ENCODE peak calls at places on chromosomes 7 and 10, in ten cellular contexts. C is hepatocyte, X is heart left ventricle, P is ovary, M is lower lobe of right lung, G is tibial nerve, T is A673, J is MM.1S, I is psoas muscle, L is pancreas. F is an unnamed sample. For H3K27me3, the result is how much of the 10 kb centered on the place peaks cover.

GRCh38 chr7:88218836-88219605 is 817 bp downstream of the SRI start:
- DNase-seq in C (peak), X (peak), P (peak), M (peak), G (peak), T (peak), J (peak), I (peak), L (peak), F (peak)

GRCh38 chr10:124296121-124296812 is 122.5 kb downstream of the OAT start:
- DNase-seq in C (peak), X (no peak), P (no peak), M (no peak), G (no peak), T (no peak), J (no peak), I (no peak), L (no peak), F (no peak)

GRCh38 chr10:116195039-116195438 is 78.0 kb downstream of the GFRA1 start:
- DNase-seq in C (no peak), X (no peak), P (no peak), M (no peak), G (no peak), T (no peak), J (no peak), I (no peak), L (no peak), F (no peak)

GRCh38 chr7:114952296-114952695 is 30.4 kb downstream of the MDFIC start:
- DNase-seq in C (no peak), X (no peak), P (no peak), M (no peak), G (no peak), T (no peak), J (no peak), I (no peak), L (no peak), F (no peak)

GRCh38 chr7:155685070-155685790 is 40.8 kb downstream of the RBM33 start:
- DNase-seq in C (no peak), X (no peak), P (no peak), M (no peak), G (no peak), T (no peak), J (no peak), I (no peak), L (no peak), F (no peak)

GRCh38 chr7:2646680-2647571 is 15.1 kb downstream of the TTYH3 start:
- DNase-seq in C (no peak), X (no peak), P (no peak), M (no peak), G (no peak), T (no peak), J (no peak), I (no peak), L (no peak), F (no peak)

GRCh38 chr10:126843299-126843934 is 61.8 kb upstream of the DOCK1 start:
- DNase-seq in C (peak), X (no peak), P (no peak), M (no peak), G (no peak), T (no peak), J (no peak), I (no peak), L (no peak), F (no peak)

GRCh38 chr10:28631896-28632596 is 45.3 kb upstream of the BAMBI start:
- DNase-seq in C (no peak), X (no peak), P (no peak), M (no peak), G (no peak), T (no peak), J (no peak), I (no peak), L (no peak), F (no peak)

GRCh38 chr7:138064856-138065357 is 11.4 kb upstream of the AKR1D1 start:
- DNase-seq in C (peak), X (no peak), P (no peak), M (no peak), G (no peak), T (no peak), J (no peak), I (no peak), L (no peak), F (no peak)

GRCh38 chr7:17580141-17580540 is 281.7 kb downstream of the AHR start:
- DNase-seq in C (no peak), X (no peak), P (no peak), M (no peak), G (no peak), T (peak), J (no peak), I (no peak), L (no peak), F (no peak)

GRCh38 chr7:47536705-47537611 is 45.0 kb downstream of the TNS3 start:
- DNase-seq in C (peak), X (peak), P (peak), M (peak), G (peak), T (no peak), J (no peak), I (peak), L (peak), F (no peak)

GRCh38 chr10:3837909-3838722 is 53.1 kb upstream of the KLF6 start:
- DNase-seq in C (no peak), X (no peak), P (no peak), M (no peak), G (no peak), T (no peak), J (no peak), I (no peak), L (no peak), F (no peak)

GRCh38 chr10:26407406-26407969 is 30.7 kb upstream of the APBB1IP start:
- DNase-seq in C (peak), X (no peak), P (no peak), M (no peak), G (no peak), T (no peak), J (no peak), I (no peak), L (no peak), F (no peak)

GRCh38 chr7:131381069-131381838 is 53.6 kb downstream of the MKLN1 start:
- DNase-seq in C (no peak), X (no peak), P (no peak), M (no peak), G (no peak), T (no peak), J (no peak), I (no peak), L (no peak), F (no peak)

GRCh38 chr10:18594574-18595156 is 56.7 kb downstream of the NSUN6 start:
- DNase-seq in C (no peak), X (no peak), P (no peak), M (no peak), G (no peak), T (peak), J (no peak), I (no peak), L (no peak), F (no peak)

GRCh38 chr7:140773104-140773503 is 76.6 kb downstream of the NDUFB2 start:
- DNase-seq in C (no peak), X (no peak), P (no peak), M (no peak), G (no peak), T (no peak), J (no peak), I (no peak), L (no peak), F (no peak)

GRCh38 chr7:84924341-84924740 is 262.5 kb downstream of the SEMA3D start:
- DNase-seq in C (no peak), X (no peak), P (no peak), M (no peak), G (no peak), T (no peak), J (no peak), I (no peak), L (no peak), F (no peak)

GRCh38 chr10:132865236-132865635 is 77.1 kb downstream of the CFAP46 start:
- DNase-seq in C (no peak), X (no peak), P (peak), M (peak), G (peak), T (no peak), J (no peak), I (peak), L (no peak), F (no peak)

GRCh38 chr10:18134921-18135320 is 5.3 kb upstream of the CACNB2 start:
- DNase-seq in C (no peak), X (no peak), P (no peak), M (no peak), G (no peak), T (no peak), J (no peak), I (no peak), L (no peak), F (no peak)

GRCh38 chr7:155381852-155382801 is 75.8 kb upstream of the EN2 start:
- DNase-seq in C (no peak), X (no peak), P (no peak), M (no peak), G (no peak), T (no peak), J (no peak), I (peak), L (no peak), F (no peak)

GRCh38 chr7:28458732-28459131 is 46.4 kb downstream of the CREB5 start:
- DNase-seq in C (no peak), X (no peak), P (no peak), M (no peak), G (no peak), T (peak), J (no peak), I (peak), L (no peak), F (no peak)

GRCh38 chr7:117882594-117882993 is 9.4 kb upstream of the CTTNBP2 start:
- DNase-seq in C (no peak), X (no peak), P (no peak), M (no peak), G (no peak), T (no peak), J (no peak), I (no peak), L (no peak), F (no peak)
- H3K27ac ChIP-seq in C (no peak), X (no peak), P (no peak), M (no peak), G (no peak), T (no peak), J (no peak), I (no peak), L (no peak), F (no peak)

GRCh38 chr10:102540023-102540422 is 36.3 kb downstream of the SUFU start:
- DNase-seq in C (peak), X (no peak), P (no peak), M (no peak), G (no peak), T (peak), J (no peak), I (no peak), L (no peak), F (no peak)
- TF ChIP-seq CTCF in C (peak), X (peak), P (no peak), M (peak), G (peak), T (peak), J (peak), I (peak), L (peak), F (no peak)

GRCh38 chr10:93071674-93072224 is 1.9 kb upstream of the CYP26A1 start:
- DNase-seq in C (peak), X (no peak), P (no peak), M (peak), G (no peak), T (no peak), J (peak), I (peak), L (peak), F (no peak)
- H3K27me3 ChIP-seq in C (half or more), X (under half), P (under half), M (half or more), G (under half), T (half or more), J (under half), I (under half), L (under half), F (half or more)

DNA sequence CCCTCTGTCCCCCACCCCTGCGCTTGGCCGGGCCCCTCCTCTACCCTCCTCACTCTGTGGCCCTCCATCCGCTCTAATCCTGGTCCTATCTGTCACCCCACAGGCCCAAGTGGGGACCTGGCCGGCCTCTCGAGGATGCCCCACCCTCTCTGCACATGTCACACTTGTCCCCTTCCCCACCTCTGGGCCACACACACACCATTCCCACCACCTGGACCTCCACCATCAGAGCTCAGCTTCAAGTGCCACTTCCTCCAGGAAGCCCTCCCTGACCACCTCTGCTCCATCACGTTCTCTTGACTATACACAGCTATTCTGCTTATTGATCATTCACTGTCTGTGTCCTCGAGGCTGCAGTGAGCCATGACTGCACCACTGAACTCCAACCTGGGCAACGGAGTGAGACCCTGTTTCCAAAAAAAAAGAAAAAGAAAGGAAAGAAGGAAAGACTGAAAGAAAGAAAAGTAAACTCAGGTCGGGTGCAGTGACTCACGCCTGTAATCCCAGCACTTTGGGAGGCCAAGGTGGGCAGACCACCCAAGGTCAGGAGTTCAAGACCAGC is 42.3 kb downstream of the TNRC18 start:
- DNase-seq in C (no peak), X (no peak), P (no peak), M (no peak), G (no peak), T (no peak), J (no peak), I (no peak), L (no peak), F (no peak)
- H3K27ac ChIP-seq in C (no peak), X (no peak), P (peak), M (no peak), G (no peak), T (peak), J (no peak), I (no peak), L (no peak), F (no peak)

GRCh38 chr10:21742740-21743412 is 208.8 kb downstream of the MLLT10 start:
- DNase-seq in C (no peak), X (no peak), P (no peak), M (no peak), G (no peak), T (no peak), J (no peak), I (no peak), L (no peak), F (no peak)

GRCh38 chr10:21732067-21732772 is 198.2 kb downstream of the MLLT10 start:
- DNase-seq in C (peak), X (peak), P (peak), M (no peak), G (no peak), T (peak), J (peak), I (peak), L (peak), F (no peak)

GRCh38 chr10:21740989-21741388 is 207.0 kb downstream of the MLLT10 start:
- DNase-seq in C (no peak), X (no peak), P (no peak), M (no peak), G (no peak), T (no peak), J (peak), I (no peak), L (no peak), F (no peak)

GRCh38 chr10:21733710-21734109 is 199.7 kb downstream of the MLLT10 start:
- DNase-seq in C (no peak), X (no peak), P (no peak), M (no peak), G (no peak), T (peak), J (no peak), I (no peak), L (no peak), F (no peak)

DNA sequence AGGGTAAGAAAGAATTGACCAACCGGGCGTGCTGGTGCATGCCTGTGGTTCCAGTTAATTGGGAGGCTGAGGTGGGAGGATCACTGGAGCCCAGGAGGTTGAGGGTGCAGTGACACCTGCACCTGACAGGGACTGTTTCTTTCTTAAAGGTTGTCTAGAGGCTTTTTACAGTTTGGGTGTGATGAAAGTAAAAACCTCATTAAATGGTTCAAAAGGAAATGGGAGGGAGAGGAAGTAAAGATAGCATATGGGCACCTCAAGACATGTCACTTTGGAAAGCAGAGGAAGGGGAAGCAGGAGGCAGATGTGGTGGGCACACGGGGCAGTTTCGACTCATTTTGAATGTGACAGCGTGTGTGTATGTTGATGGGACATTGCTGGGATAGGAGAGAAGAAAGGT is 203.0 kb downstream of the MLLT10 start:
- DNase-seq in C (no peak), X (no peak), P (no peak), M (no peak), G (no peak), T (no peak), J (no peak), I (no peak), L (no peak), F (no peak)
- TF ChIP-seq CTCF in C (no peak), X (no peak), P (no peak), M (no peak), G (no peak), T (no peak), J (no peak), I (no peak), L (no peak), F (no peak)

DNA sequence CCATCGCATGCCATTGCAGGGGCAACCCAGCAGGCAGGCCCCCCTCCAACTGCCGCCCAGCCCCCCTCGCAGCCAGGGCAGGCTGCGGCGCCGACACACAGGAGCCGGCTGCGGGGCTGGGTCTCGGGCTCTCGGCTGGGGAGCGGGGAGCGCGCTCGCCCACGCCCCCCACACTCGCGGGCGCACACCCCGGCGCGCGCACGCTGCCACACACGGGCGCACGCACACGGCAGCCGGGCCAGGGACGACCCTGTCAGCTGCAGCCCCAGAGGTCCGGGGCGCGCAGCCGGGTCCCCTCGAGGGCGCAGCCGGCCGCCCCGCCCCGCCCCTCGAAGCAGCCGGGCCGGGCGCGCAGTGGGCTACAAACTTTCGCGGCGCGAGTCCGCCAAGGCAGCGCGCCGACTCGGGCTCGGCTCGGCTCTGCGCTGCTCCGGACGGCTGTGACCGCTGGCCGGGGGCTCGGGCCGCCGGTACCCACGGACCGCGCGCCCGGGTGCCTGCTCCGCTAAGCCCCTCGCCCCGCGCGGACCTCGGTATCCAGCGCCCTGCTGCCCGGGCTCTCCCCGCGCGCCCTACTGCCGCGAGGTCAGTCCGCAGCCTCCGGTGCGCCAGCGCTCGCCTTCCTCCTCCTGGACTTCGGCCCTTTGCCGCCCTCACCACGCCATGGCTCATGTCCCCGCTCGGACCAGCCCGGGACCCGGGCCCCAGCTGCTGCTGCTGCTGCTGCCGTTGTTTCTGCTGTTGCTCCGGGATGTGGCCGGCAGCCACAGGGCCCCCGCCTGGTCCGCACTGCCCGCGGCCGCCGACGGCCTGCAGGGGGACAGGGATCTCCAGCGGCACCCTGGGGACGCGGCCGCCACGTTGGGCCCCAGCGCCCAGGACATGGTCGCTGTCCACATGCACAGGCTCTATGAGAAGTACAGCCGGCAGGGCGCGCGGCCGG is at the start of gene GDF10:
- DNase-seq in C (peak), X (no peak), P (no peak), M (no peak), G (no peak), T (no peak), J (no peak), I (no peak), L (no peak), F (no peak)
- H3K27me3 ChIP-seq in C (half or more), X (under half), P (under half), M (under half), G (under half), T (half or more), J (under half), I (under half), L (under half), F (under half)

DNA sequence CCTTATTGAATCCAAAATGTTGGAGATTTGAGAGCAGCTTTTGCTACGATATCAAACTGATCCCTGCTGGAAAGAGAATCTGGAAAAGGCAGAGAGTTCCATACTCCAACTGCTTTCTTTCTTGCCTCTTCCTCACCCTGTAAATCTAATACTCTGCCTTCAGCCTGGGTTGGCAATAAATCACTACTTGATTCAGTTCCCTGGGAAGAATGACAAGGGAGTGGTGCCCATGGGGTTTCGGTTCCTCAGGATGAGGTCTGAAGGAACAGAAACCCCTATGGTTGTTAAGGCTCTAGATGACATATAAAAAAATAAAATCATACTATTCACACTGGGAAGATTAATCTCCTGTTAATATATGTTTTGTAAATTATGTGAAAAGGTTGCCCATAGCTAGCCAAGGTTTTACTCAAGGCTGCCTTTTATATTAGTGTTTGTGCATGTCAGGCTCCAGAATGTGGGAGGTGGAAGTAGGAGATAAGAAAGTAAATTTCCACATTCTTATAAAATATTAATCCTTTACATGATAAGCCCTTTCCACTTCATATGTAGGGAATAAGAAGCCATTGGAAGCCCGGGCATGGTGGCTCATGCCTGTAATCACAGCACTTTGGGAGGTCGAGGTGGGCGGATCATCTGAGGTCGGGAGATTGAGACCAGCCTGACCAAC is 106.2 kb upstream of the CACNA2D1 start:
- DNase-seq in C (no peak), X (no peak), P (no peak), M (no peak), G (no peak), T (peak), J (no peak), I (no peak), L (no peak), F (no peak)
- H3K27ac ChIP-seq in C (no peak), X (no peak), P (no peak), M (no peak), G (no peak), T (no peak), J (no peak), I (no peak), L (no peak), F (no peak)

GRCh38 chr7:66142334-66142733 is 27.7 kb downstream of the CRCP start:
- DNase-seq in C (no peak), X (no peak), P (no peak), M (no peak), G (no peak), T (no peak), J (no peak), I (no peak), L (peak), F (no peak)

GRCh38 chr7:66138994-66139752 is 24.5 kb downstream of the CRCP start:
- DNase-seq in C (no peak), X (no peak), P (no peak), M (no peak), G (no peak), T (no peak), J (no peak), I (no peak), L (no peak), F (no peak)

GRCh38 chr7:66142996-66143395 is 28.3 kb downstream of the CRCP start:
- DNase-seq in C (no peak), X (no peak), P (no peak), M (no peak), G (no peak), T (no peak), J (no peak), I (no peak), L (peak), F (no peak)

GRCh38 chr7:66143876-66144332 is 29.3 kb downstream of the CRCP start:
- DNase-seq in C (no peak), X (no peak), P (no peak), M (no peak), G (no peak), T (no peak), J (no peak), I (no peak), L (no peak), F (no peak)

GRCh38 chr7:66140924-66141323 is 26.3 kb downstream of the CRCP start:
- DNase-seq in C (peak), X (peak), P (peak), M (peak), G (peak), T (peak), J (no peak), I (peak), L (peak), F (no peak)
- TF ChIP-seq CTCF in C (peak), X (peak), P (peak), M (peak), G (peak), T (peak), J (no peak), I (peak), L (no peak), F (no peak)

GRCh38 chr7:150435390-150436073 is 14.9 kb upstream of the GIMAP8 start:
- DNase-seq in C (no peak), X (no peak), P (no peak), M (no peak), G (no peak), T (no peak), J (peak), I (no peak), L (no peak), F (no peak)
- H3K27me3 ChIP-seq in C (under half), X (under half), P (under half), M (under half), G (under half), T (under half), J (under half), I (under half), L (under half), F (under half)

F was measured in CD4-positive, alpha-beta T cell.